ENCODE peak calls at places on chromosomes 4 and X, in eight cellular contexts. U, A, T, L, S, Q, W and H are unnamed samples.

GRCh38 chr4:2051086-2051485 is 8.0 kb upstream of the NAT8L start:
- DNase-seq in U (no peak), A (no peak), T (no peak), L (no peak), S (no peak), Q (no peak), W (peak; percentile 1), H (no peak)

GRCh38 chr4:169971456-169972015 is 54.7 kb downstream of the MFAP3L start:
- DNase-seq in U (no peak), A (no peak), T (no peak), L (no peak), S (no peak), Q (no peak), W (no peak), H (no peak)

GRCh38 chr4:127313767-127314166 is 319.0 kb upstream of the INTU start:
- DNase-seq in U (no peak), A (no peak), T (no peak), L (no peak), S (no peak), Q (no peak), W (no peak), H (no peak)

GRCh38 chr4:71239365-71239764 is 99.5 kb upstream of the SLC4A4 start:
- DNase-seq in U (no peak), A (peak; percentile 66), T (no peak), L (no peak), S (no peak), Q (no peak), W (no peak), H (no peak)

GRCh38 chrX:47145408-47146120 is 543 bp downstream of the RBM10 start:
- DNase-seq in U (no peak), A (no peak), T (no peak), L (no peak), S (no peak), Q (no peak), W (peak; percentile 32), H (peak; percentile 36)

GRCh38 chrX:5965406-5965805 is 263.3 kb downstream of the NLGN4X start:
- DNase-seq in U (no peak), A (no peak), T (no peak), L (no peak), S (no peak), Q (no peak), W (no peak), H (no peak)

GRCh38 chr4:90078440-90078839 is 48.8 kb upstream of the CCSER1 start:
- DNase-seq in U (no peak), A (no peak), T (no peak), L (no peak), S (no peak), Q (no peak), W (no peak), H (no peak)

GRCh38 chr4:8517946-8518345 is 62.2 kb upstream of the GPR78 start:
- DNase-seq in U (no peak), A (no peak), T (no peak), L (no peak), S (no peak), Q (no peak), W (no peak), H (no peak)

GRCh38 chr4:41339812-41340809 is 83.4 kb downstream of the UCHL1 start:
- DNase-seq in U (no peak), A (peak; percentile 34), T (no peak), L (no peak), S (no peak), Q (no peak), W (no peak), H (no peak)

GRCh38 chr4:168264903-168265302 is 53.6 kb downstream of the DDX60 start:
- DNase-seq in U (no peak), A (no peak), T (no peak), L (no peak), S (no peak), Q (no peak), W (no peak), H (no peak)

GRCh38 chr4:92864176-92864575 is 560.4 kb downstream of the GRID2 start:
- DNase-seq in U (no peak), A (no peak), T (no peak), L (no peak), S (no peak), Q (no peak), W (no peak), H (no peak)

GRCh38 chr4:4990857-4991540 is 28.3 kb downstream of the CYTL1 start:
- DNase-seq in U (peak; percentile 84), A (peak; percentile 62), T (peak; percentile 84), L (peak; percentile 72), S (no peak), Q (peak; percentile 60), W (peak; percentile 19), H (no peak)

GRCh38 chr4:33477715-33478114 is 2757.5 kb downstream of the PCDH7 start:
- DNase-seq in U (no peak), A (no peak), T (no peak), L (no peak), S (no peak), Q (no peak), W (no peak), H (no peak)

GRCh38 chrX:15073313-15073712 is 196.6 kb downstream of the ASB9 start:
- DNase-seq in U (no peak), A (no peak), T (no peak), L (no peak), S (no peak), Q (no peak), W (no peak), H (no peak)

GRCh38 chr4:94995684-94996394 is 238.1 kb downstream of the BMPR1B start:
- DNase-seq in U (no peak), A (peak; percentile 29), T (no peak), L (no peak), S (no peak), Q (no peak), W (no peak), H (no peak)

GRCh38 chr4:55654131-55654530 is 18.0 kb upstream of the NMU start:
- DNase-seq in U (no peak), A (no peak), T (no peak), L (no peak), S (no peak), Q (no peak), W (no peak), H (no peak)

GRCh38 chrX:45622538-45622937 is 421.9 kb upstream of the DIPK2B start:
- DNase-seq in U (no peak), A (peak; percentile 65), T (no peak), L (no peak), S (no peak), Q (no peak), W (no peak), H (no peak)

GRCh38 chr4:42359686-42360085 is 37.6 kb upstream of the SHISA3 start:
- DNase-seq in U (no peak), A (peak; percentile 45), T (no peak), L (no peak), S (no peak), Q (no peak), W (no peak), H (no peak)

GRCh38 chr4:184313710-184314659 is 96.3 kb upstream of the ENPP6 start:
- DNase-seq in U (no peak), A (no peak), T (no peak), L (no peak), S (no peak), Q (peak; percentile 36), W (peak; percentile 65), H (peak; percentile 34)
- TF ChIP-seq POLR2A in U (no peak), A (no peak), T (no peak), L (no peak), S (no peak), Q (no peak), W (no peak), H (peak; percentile 93)

DNA sequence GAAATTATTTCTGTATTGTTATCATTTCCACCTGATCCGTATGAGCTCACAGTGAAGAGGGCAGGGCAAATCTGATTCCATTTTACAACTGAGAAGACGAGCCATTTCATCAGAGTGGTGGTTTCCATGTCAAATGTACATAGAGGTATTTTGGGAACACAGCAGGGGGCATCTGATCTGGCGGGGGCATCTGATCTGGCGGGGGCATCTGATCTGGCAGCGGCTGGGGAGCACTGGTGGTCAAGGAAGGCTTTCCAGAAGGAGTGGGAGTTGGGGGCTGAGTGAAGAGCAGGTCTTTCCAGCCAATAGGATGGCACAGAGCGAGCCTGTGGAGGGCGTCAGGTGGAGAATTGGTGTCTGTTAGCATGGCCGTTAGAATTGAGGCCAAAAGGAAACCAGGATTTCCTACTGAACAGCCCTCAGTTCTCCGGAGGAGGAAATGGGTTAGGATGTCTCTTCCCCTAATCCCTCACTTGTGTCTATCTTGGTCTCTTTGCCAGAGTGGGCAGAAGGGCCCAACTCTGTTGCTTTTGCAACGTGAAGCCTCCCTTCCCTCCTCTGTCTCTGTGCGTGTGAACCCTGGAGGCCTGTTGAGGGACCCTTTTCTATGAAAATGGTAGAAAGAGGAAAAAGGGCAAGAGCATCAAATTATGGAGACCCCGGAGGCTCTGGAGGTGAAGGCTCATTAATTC is 41.3 kb downstream of the RHOH start:
- DNase-seq in U (no peak), A (no peak), T (no peak), L (no peak), S (no peak), Q (no peak), W (no peak), H (no peak)
- TF ChIP-seq POLR2A in U (no peak), A (no peak), T (no peak), L (no peak), S (no peak), Q (no peak), W (no peak), H (peak; percentile 29)

DNA sequence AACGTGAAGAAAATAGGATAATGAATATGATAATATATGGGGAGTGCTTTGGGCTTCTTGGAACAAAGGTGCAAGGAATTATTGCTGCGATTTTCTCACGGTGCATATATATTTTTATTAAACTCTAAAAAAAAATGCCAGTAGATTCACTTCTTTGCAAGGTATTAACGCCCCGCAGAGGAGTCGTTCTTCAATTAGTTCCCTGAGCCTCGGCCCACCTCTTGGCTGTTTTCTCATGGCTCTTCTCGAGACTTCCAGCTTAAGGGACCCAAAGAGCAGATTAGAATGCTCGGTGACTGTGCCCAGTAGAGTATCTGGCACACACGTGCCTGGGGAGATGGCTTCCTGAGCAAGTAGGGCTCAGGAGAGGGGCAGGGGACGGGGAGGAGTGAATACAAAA is 367.4 kb downstream of the MID1IP1 start:
- DNase-seq in U (no peak), A (no peak), T (no peak), L (no peak), S (no peak), Q (no peak), W (no peak), H (no peak)
- TF ChIP-seq POLR2A in U (no peak), A (no peak), T (no peak), L (no peak), S (no peak), Q (no peak), W (no peak), H (no peak)

GRCh38 chr4:17510582-17510981 is 1.3 kb downstream of the QDPR start:
- DNase-seq in U (no peak), A (no peak), T (no peak), L (no peak), S (no peak), Q (no peak), W (peak; percentile 38), H (no peak)

GRCh38 chr4:17514865-17515264 is at the start of gene CLRN2:
- DNase-seq in U (no peak), A (no peak), T (no peak), L (no peak), S (no peak), Q (no peak), W (no peak), H (no peak)

GRCh38 chr4:17511041-17511949 is 595 bp downstream of the QDPR start:
- DNase-seq in U (peak; percentile 65), A (peak; percentile 33), T (no peak), L (no peak), S (peak; percentile 4), Q (peak; percentile 62), W (peak; percentile 84), H (no peak)

GRCh38 chr4:17512973-17513665 is 1.2 kb upstream of the QDPR start:
- DNase-seq in U (no peak), A (no peak), T (no peak), L (no peak), S (no peak), Q (no peak), W (peak; percentile 65), H (no peak)

GRCh38 chr4:17511950-17512795 is at the start of gene QDPR:
- DNase-seq in U (peak; percentile 76), A (peak; percentile 50), T (peak; percentile 97), L (peak; percentile 61), S (no peak), Q (peak; percentile 85), W (peak; percentile 94), H (peak; percentile 52)
- TF ChIP-seq POLR2A in U (no peak), A (no peak), T (no peak), L (peak; percentile 56), S (no peak), Q (no peak), W (peak; percentile 66), H (no peak)